ENCODE peak calls at places on chromosomes 1 and 21, in five cellular contexts. One of them, this sample, is unnamed.

GRCh38 chr21:43347864-43348766 is 78.8 kb downstream of the SIK1 start:
- DNase-seq in ACHN: no peak
- DNase-seq in EL: no peak
- DNase-seq in iris pigment epithelial cell: no peak
- DNase-seq in T-helper 2 cell: no peak
- DNase-seq in this sample: no peak

GRCh38 chr1:223709598-223709997 is 2.7 kb upstream of the CAPN2 start:
- DNase-seq in ACHN: peak
- DNase-seq in EL: no peak
- DNase-seq in iris pigment epithelial cell: peak
- DNase-seq in T-helper 2 cell: no peak
- DNase-seq in this sample: no peak

GRCh38 chr1:112981461-112982233 is 25.7 kb upstream of the SLC16A1 start:
- DNase-seq in ACHN: no peak
- DNase-seq in EL: no peak
- DNase-seq in iris pigment epithelial cell: no peak
- DNase-seq in T-helper 2 cell: no peak
- DNase-seq in this sample: no peak

GRCh38 chr1:76073471-76073870 is 1.1 kb upstream of the ST6GALNAC3 start:
- DNase-seq in ACHN: peak
- DNase-seq in EL: peak
- DNase-seq in iris pigment epithelial cell: peak
- DNase-seq in T-helper 2 cell: no peak
- DNase-seq in this sample: peak

GRCh38 chr1:180042994-180043622 is 88.5 kb downstream of the CEP350 start:
- DNase-seq in ACHN: no peak
- DNase-seq in EL: peak
- DNase-seq in iris pigment epithelial cell: peak
- DNase-seq in T-helper 2 cell: no peak
- DNase-seq in this sample: peak

GRCh38 chr1:27523666-27524020 is 33.7 kb upstream of the WASF2 start:
- DNase-seq in ACHN: no peak
- DNase-seq in EL: no peak
- DNase-seq in iris pigment epithelial cell: no peak
- DNase-seq in T-helper 2 cell: no peak
- DNase-seq in this sample: no peak

GRCh38 chr1:109773900-109774485 is 10.3 kb upstream of the EPS8L3 start:
- DNase-seq in ACHN: no peak
- DNase-seq in EL: no peak
- DNase-seq in iris pigment epithelial cell: no peak
- DNase-seq in T-helper 2 cell: no peak
- DNase-seq in this sample: no peak

GRCh38 chr1:2049517-2050481 is at the start of gene PRKCZ:
- DNase-seq in ACHN: peak
- DNase-seq in EL: peak
- DNase-seq in iris pigment epithelial cell: peak
- DNase-seq in T-helper 2 cell: peak
- DNase-seq in this sample: no peak

GRCh38 chr1:167710836-167711235 is 10.9 kb upstream of the MPZL1 start:
- DNase-seq in ACHN: no peak
- DNase-seq in EL: no peak
- DNase-seq in iris pigment epithelial cell: peak
- DNase-seq in T-helper 2 cell: no peak
- DNase-seq in this sample: no peak

GRCh38 chr1:27504588-27505419 is 14.8 kb upstream of the WASF2 start:
- DNase-seq in ACHN: no peak
- DNase-seq in EL: peak
- DNase-seq in iris pigment epithelial cell: peak
- DNase-seq in T-helper 2 cell: no peak
- DNase-seq in this sample: peak

GRCh38 chr21:38848187-38848609 is 42.5 kb downstream of the ETS2 start:
- DNase-seq in ACHN: no peak
- DNase-seq in EL: no peak
- DNase-seq in iris pigment epithelial cell: peak
- DNase-seq in T-helper 2 cell: no peak
- DNase-seq in this sample: no peak

GRCh38 chr1:48870596-48870995 is 93.9 kb upstream of the BEND5 start:
- DNase-seq in ACHN: peak
- DNase-seq in EL: no peak
- DNase-seq in iris pigment epithelial cell: peak
- DNase-seq in T-helper 2 cell: no peak
- DNase-seq in this sample: no peak